ENCODE peak calls at places on chromosome 9, in seven cellular contexts. I is GM12892, E is HL-60, Q is T-helper 9 cell, Z is T follicular helper cell, O is amygdala, G is amniotic epithelial cell. J is an unnamed sample.

GRCh38 chr9:32294051-32294600 is 90.3 kb upstream of the ACO1 start:
- DNase-seq in I (no peak), E (no peak), Q (no peak), Z (no peak), O (no peak), G (no peak), J (no peak)

GRCh38 chr9:136954270-136955083 is 2.4 kb downstream of the LCN12 start:
- DNase-seq in I (no peak), E (no peak), Q (no peak), Z (no peak), O (no peak), G (no peak), J (no peak)

GRCh38 chr9:121085661-121086060 is 10.9 kb downstream of the CNTRL start:
- DNase-seq in I (no peak), E (no peak), Q (no peak), Z (no peak), O (no peak), G (no peak), J (no peak)

GRCh38 chr9:7780261-7780988 is 19.2 kb downstream of the DMAC1 start:
- DNase-seq in I (no peak), E (no peak), Q (no peak), Z (no peak), O (no peak), G (peak; percentile 65), J (no peak)

GRCh38 chr9:134996591-134997530 is 79.1 kb upstream of the FCN1 start:
- DNase-seq in I (no peak), E (no peak), Q (no peak), Z (no peak), O (no peak), G (no peak), J (no peak)

GRCh38 chr9:34197756-34198711 is 19.2 kb downstream of the UBAP1 start:
- DNase-seq in I (no peak), E (peak; percentile 52), Q (no peak), Z (no peak), O (no peak), G (no peak), J (no peak)

GRCh38 chr9:25964239-25964638 is 286.0 kb upstream of the TUSC1 start:
- DNase-seq in I (no peak), E (peak; percentile 68), Q (no peak), Z (no peak), O (no peak), G (peak; percentile 77), J (no peak)

GRCh38 chr9:18347381-18348084 is 126.4 kb upstream of the ADAMTSL1 start:
- DNase-seq in I (no peak), E (no peak), Q (no peak), Z (no peak), O (no peak), G (no peak), J (no peak)

GRCh38 chr9:99490736-99491135 is 268.7 kb downstream of the SEC61B start:
- DNase-seq in I (no peak), E (no peak), Q (no peak), Z (no peak), O (no peak), G (no peak), J (no peak)

GRCh38 chr9:129352157-129352870 is 174.3 kb upstream of the IER5L start:
- DNase-seq in I (no peak), E (no peak), Q (no peak), Z (no peak), O (no peak), G (no peak), J (no peak)

GRCh38 chr9:135840107-135840506 is 67.2 kb downstream of the CAMSAP1 start:
- DNase-seq in I (no peak), E (no peak), Q (no peak), Z (no peak), O (no peak), G (peak; percentile 21), J (no peak)

GRCh38 chr9:72509053-72509452 is 12.4 kb upstream of the TMC1 start:
- DNase-seq in I (no peak), E (no peak), Q (no peak), Z (no peak), O (no peak), G (peak; percentile 81), J (no peak)

GRCh38 chr9:135335691-135336181 is 143.8 kb upstream of the PPP1R26 start:
- DNase-seq in I (no peak), E (no peak), Q (no peak), Z (no peak), O (no peak), G (no peak), J (no peak)

GRCh38 chr9:127438394-127438793 is 12.8 kb downstream of the RPL12 start:
- DNase-seq in I (no peak), E (no peak), Q (no peak), Z (no peak), O (no peak), G (no peak), J (no peak)

GRCh38 chr9:82148849-82149544 is 160.4 kb downstream of the SPATA31D1 start:
- DNase-seq in I (no peak), E (no peak), Q (no peak), Z (no peak), O (no peak), G (peak; percentile 11), J (no peak)

GRCh38 chr9:81602887-81603680 is 86.3 kb downstream of the TLE1 start:
- DNase-seq in I (no peak), E (no peak), Q (no peak), Z (no peak), O (no peak), G (no peak), J (no peak)

GRCh38 chr9:105385372-105385985 is 62.4 kb upstream of the FSD1L start:
- DNase-seq in I (no peak), E (peak; percentile 23), Q (no peak), Z (no peak), O (no peak), G (peak; percentile 51), J (no peak)

J was measured in substantia nigra.